ENCODE peak calls at places on chromosomes 7 and 10, in six cellular contexts. One of them, this sample, is unnamed.

GRCh38 chr7:37354661-37355131 is 94.0 kb downstream of the ELMO1 start:
- DNase-seq in hepatocyte: peak; percentile 60
- DNase-seq in Peyer's patch: peak; percentile 63
- DNase-seq in HFF-Myc: no peak
- DNase-seq in neural progenitor cell: no peak
- DNase-seq in A549: no peak
- DNase-seq in this sample: peak; percentile 3

GRCh38 chr10:56319386-56319785 is 41.7 kb downstream of the ZWINT start:
- DNase-seq in hepatocyte: no peak
- DNase-seq in Peyer's patch: no peak
- DNase-seq in HFF-Myc: no peak
- DNase-seq in neural progenitor cell: no peak
- DNase-seq in A549: no peak
- DNase-seq in this sample: peak; percentile 32

GRCh38 chr7:98372993-98373392 is 27.9 kb downstream of the BAIAP2L1 start:
- DNase-seq in hepatocyte: no peak
- DNase-seq in Peyer's patch: no peak
- DNase-seq in HFF-Myc: no peak
- DNase-seq in neural progenitor cell: no peak
- DNase-seq in A549: no peak
- DNase-seq in this sample: peak; percentile 91

GRCh38 chr7:129433823-129434171 is 435 bp upstream of the STRIP2 start:
- DNase-seq in hepatocyte: peak; percentile 66
- DNase-seq in Peyer's patch: no peak
- DNase-seq in HFF-Myc: no peak
- DNase-seq in neural progenitor cell: peak; percentile 86
- DNase-seq in A549: peak; percentile 74
- DNase-seq in this sample: no peak

GRCh38 chr10:13346280-13346819 is 1.7 kb downstream of the SEPHS1 start:
- DNase-seq in hepatocyte: peak; percentile 68
- DNase-seq in Peyer's patch: no peak
- DNase-seq in HFF-Myc: peak; percentile 46
- DNase-seq in neural progenitor cell: peak; percentile 21
- DNase-seq in A549: no peak
- DNase-seq in this sample: no peak

GRCh38 chr7:27151945-27152815 is at the start of gene HOXA3:
- DNase-seq in hepatocyte: no peak
- DNase-seq in Peyer's patch: peak; percentile 85
- DNase-seq in HFF-Myc: no peak
- DNase-seq in neural progenitor cell: no peak
- DNase-seq in A549: no peak
- DNase-seq in this sample: no peak

GRCh38 chr7:20532841-20533240 is 82.6 kb upstream of the ABCB5 start:
- DNase-seq in hepatocyte: no peak
- DNase-seq in Peyer's patch: no peak
- DNase-seq in HFF-Myc: no peak
- DNase-seq in neural progenitor cell: no peak
- DNase-seq in A549: no peak
- DNase-seq in this sample: peak; percentile 18

GRCh38 chr7:47504546-47505316 is 77.2 kb downstream of the TNS3 start:
- DNase-seq in hepatocyte: no peak
- DNase-seq in Peyer's patch: no peak
- DNase-seq in HFF-Myc: no peak
- DNase-seq in neural progenitor cell: no peak
- DNase-seq in A549: no peak
- DNase-seq in this sample: no peak

GRCh38 chr7:142414915-142415314 is 157.1 kb upstream of the PRSS58 start:
- DNase-seq in hepatocyte: no peak
- DNase-seq in Peyer's patch: no peak
- DNase-seq in HFF-Myc: no peak
- DNase-seq in neural progenitor cell: no peak
- DNase-seq in A549: no peak
- DNase-seq in this sample: no peak

GRCh38 chr7:143240323-143241168 is 18.7 kb downstream of the TAS2R40 start:
- DNase-seq in hepatocyte: peak; percentile 87
- DNase-seq in Peyer's patch: peak; percentile 90
- DNase-seq in HFF-Myc: peak; percentile 59
- DNase-seq in neural progenitor cell: peak; percentile 78
- DNase-seq in A549: peak; percentile 47
- DNase-seq in this sample: peak; percentile 79

GRCh38 chr7:87420173-87420572 is 55.3 kb downstream of the ABCB4 start:
- DNase-seq in hepatocyte: no peak
- DNase-seq in Peyer's patch: no peak
- DNase-seq in HFF-Myc: peak; percentile 4
- DNase-seq in neural progenitor cell: no peak
- DNase-seq in A549: no peak
- DNase-seq in this sample: no peak

GRCh38 chr7:133486-133885 is 58.9 kb upstream of the FAM20C start:
- DNase-seq in hepatocyte: peak; percentile 3
- DNase-seq in Peyer's patch: no peak
- DNase-seq in HFF-Myc: no peak
- DNase-seq in neural progenitor cell: no peak
- DNase-seq in A549: no peak
- DNase-seq in this sample: no peak

GRCh38 chr7:147519062-147519461 is 1071.5 kb upstream of the C7orf33 start:
- DNase-seq in hepatocyte: peak; percentile 6
- DNase-seq in Peyer's patch: no peak
- DNase-seq in HFF-Myc: no peak
- DNase-seq in neural progenitor cell: peak; percentile 26
- DNase-seq in A549: no peak
- DNase-seq in this sample: no peak

GRCh38 chr7:94056796-94057207 is 52.6 kb upstream of the BET1 start:
- DNase-seq in hepatocyte: no peak
- DNase-seq in Peyer's patch: no peak
- DNase-seq in HFF-Myc: no peak
- DNase-seq in neural progenitor cell: peak; percentile 43
- DNase-seq in A549: no peak
- DNase-seq in this sample: peak; percentile 67

GRCh38 chr10:43137701-43137970 is 609 bp upstream of the CSGALNACT2 start:
- DNase-seq in hepatocyte: peak; percentile 69
- DNase-seq in Peyer's patch: peak; percentile 62
- DNase-seq in HFF-Myc: no peak
- DNase-seq in neural progenitor cell: peak; percentile 71
- DNase-seq in A549: peak; percentile 31
- DNase-seq in this sample: no peak

GRCh38 chr10:45672201-45673073 is at the start of gene ZFAND4:
- DNase-seq in hepatocyte: peak; percentile 97
- DNase-seq in Peyer's patch: peak; percentile 99
- DNase-seq in HFF-Myc: peak; percentile 83
- DNase-seq in neural progenitor cell: peak; percentile 99
- DNase-seq in A549: peak; percentile 96
- DNase-seq in this sample: peak; percentile 90

GRCh38 chr10:108612485-108612884 is 1310.8 kb downstream of the XPNPEP1 start:
- DNase-seq in hepatocyte: no peak
- DNase-seq in Peyer's patch: no peak
- DNase-seq in HFF-Myc: no peak
- DNase-seq in neural progenitor cell: no peak
- DNase-seq in A549: no peak
- DNase-seq in this sample: no peak

GRCh38 chr10:21831986-21832735 is 171.4 kb downstream of the DNAJC1 start:
- DNase-seq in hepatocyte: no peak
- DNase-seq in Peyer's patch: no peak
- DNase-seq in HFF-Myc: no peak
- DNase-seq in neural progenitor cell: no peak
- DNase-seq in A549: no peak
- DNase-seq in this sample: no peak

GRCh38 chr7:78636727-78637126 is 816.7 kb downstream of the MAGI2 start:
- DNase-seq in hepatocyte: no peak
- DNase-seq in Peyer's patch: no peak
- DNase-seq in HFF-Myc: no peak
- DNase-seq in neural progenitor cell: no peak
- DNase-seq in A549: no peak
- DNase-seq in this sample: no peak

GRCh38 chr10:131453772-131454634 is 142.5 kb upstream of the TCERG1L start:
- DNase-seq in hepatocyte: peak; percentile 88
- DNase-seq in Peyer's patch: peak; percentile 58
- DNase-seq in HFF-Myc: no peak
- DNase-seq in neural progenitor cell: peak; percentile 89
- DNase-seq in A549: no peak
- DNase-seq in this sample: no peak
- H3K4me3 ChIP-seq in hepatocyte: no peak overlapping the region
- H3K4me3 ChIP-seq in Peyer's patch: no peak overlapping the region
- H3K4me3 ChIP-seq in HFF-Myc: no peak overlapping the region
- H3K4me3 ChIP-seq in neural progenitor cell: peak overlapping the region; percentile 36
- H3K4me3 ChIP-seq in A549: no peak overlapping the region
- H3K4me3 ChIP-seq in this sample: no peak overlapping the region

DNA sequence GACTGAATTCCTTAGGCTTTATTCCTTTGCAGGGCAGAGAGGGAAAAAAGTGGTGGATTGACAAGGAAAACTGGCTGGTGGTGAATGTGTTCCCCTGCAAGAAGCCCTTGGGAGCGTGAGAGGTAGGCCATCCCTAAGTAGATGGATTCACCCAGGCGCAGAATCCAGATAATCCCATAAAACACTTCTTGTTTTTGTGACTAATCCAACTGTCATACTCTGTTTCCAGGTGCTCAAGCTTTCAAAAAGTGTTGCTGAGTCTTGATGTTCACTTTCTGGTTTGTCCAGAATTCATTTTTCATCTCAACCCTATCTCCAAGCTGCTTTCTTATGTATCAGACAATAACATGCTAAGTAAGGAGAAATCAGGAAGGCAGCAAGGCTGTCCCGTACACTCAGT is 250.8 kb upstream of the HABP2 start:
- DNase-seq in hepatocyte: no peak
- DNase-seq in Peyer's patch: no peak
- DNase-seq in HFF-Myc: no peak
- DNase-seq in neural progenitor cell: no peak
- DNase-seq in A549: no peak
- DNase-seq in this sample: no peak
- TF ChIP-seq CTCF in hepatocyte: no peak
- TF ChIP-seq CTCF in Peyer's patch: no peak
- TF ChIP-seq CTCF in HFF-Myc: no peak
- TF ChIP-seq CTCF in neural progenitor cell: no peak
- TF ChIP-seq CTCF in A549: no peak
- TF ChIP-seq CTCF in this sample: no peak

DNA sequence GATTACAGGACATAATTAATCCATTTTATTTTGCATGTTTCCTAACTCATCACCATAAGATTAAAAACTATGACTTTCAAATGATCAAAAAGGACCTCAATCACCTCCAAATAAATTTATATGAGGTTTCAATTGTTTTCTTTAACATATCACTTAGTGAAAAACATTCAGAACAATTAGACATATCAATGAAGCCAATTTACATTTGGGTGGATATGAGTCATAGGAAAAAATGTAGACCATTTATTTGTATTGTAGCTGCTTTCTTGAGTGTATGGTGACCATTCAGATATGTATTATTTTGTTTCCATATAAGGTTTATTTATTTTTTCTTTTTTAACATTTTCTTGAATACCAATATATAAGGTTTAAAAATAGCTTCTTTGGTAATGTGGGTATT is 13.3 kb upstream of the EXOC6 start:
- DNase-seq in hepatocyte: no peak
- DNase-seq in Peyer's patch: no peak
- DNase-seq in HFF-Myc: no peak
- DNase-seq in neural progenitor cell: no peak
- DNase-seq in A549: no peak
- DNase-seq in this sample: no peak
- H3K4me3 ChIP-seq in hepatocyte: no peak overlapping the region
- H3K4me3 ChIP-seq in Peyer's patch: no peak overlapping the region
- H3K4me3 ChIP-seq in HFF-Myc: peak overlapping the region; percentile 20
- H3K4me3 ChIP-seq in neural progenitor cell: no peak overlapping the region
- H3K4me3 ChIP-seq in A549: no peak overlapping the region
- H3K4me3 ChIP-seq in this sample: no peak overlapping the region

DNA sequence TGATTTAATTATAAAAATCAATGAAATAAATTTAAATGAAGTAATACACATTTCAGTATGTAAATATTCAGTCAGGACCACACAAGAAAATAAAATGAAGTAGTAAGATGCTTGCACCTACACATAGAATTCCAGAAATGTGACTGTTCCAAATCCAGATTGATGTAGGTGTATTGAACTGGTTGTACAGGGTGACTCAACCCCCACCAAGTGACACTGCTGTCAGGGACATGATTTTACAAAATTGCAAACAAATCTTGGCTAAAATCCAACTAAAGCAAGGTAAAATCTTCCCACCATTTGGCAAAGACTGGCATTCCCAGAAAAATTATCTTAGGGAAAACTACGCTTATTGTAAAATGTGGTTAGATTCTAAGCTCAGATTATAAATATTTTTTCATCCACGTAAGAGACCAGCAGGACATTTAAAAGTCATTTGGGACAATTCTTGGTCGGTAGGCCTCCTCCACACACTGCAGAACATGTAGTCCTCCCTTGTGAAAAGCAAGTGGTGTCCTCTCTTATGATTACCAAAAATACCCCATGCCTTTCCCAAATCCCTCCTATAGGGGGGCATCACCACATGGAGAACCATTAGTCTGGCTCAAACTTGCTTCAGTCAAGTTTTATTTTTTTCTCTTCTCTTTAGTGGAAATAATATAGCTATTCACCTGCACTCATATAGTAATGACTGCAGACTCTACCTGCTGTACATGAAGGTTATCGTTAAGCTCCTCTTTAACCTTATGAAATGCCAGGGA is 287.1 kb upstream of the SMIM30 start:
- DNase-seq in hepatocyte: no peak
- DNase-seq in Peyer's patch: no peak
- DNase-seq in HFF-Myc: no peak
- DNase-seq in neural progenitor cell: no peak
- DNase-seq in A549: no peak
- DNase-seq in this sample: no peak
- TF ChIP-seq CTCF in hepatocyte: no peak
- TF ChIP-seq CTCF in Peyer's patch: no peak
- TF ChIP-seq CTCF in HFF-Myc: no peak
- TF ChIP-seq CTCF in neural progenitor cell: no peak
- TF ChIP-seq CTCF in A549: no peak
- TF ChIP-seq CTCF in this sample: no peak

DNA sequence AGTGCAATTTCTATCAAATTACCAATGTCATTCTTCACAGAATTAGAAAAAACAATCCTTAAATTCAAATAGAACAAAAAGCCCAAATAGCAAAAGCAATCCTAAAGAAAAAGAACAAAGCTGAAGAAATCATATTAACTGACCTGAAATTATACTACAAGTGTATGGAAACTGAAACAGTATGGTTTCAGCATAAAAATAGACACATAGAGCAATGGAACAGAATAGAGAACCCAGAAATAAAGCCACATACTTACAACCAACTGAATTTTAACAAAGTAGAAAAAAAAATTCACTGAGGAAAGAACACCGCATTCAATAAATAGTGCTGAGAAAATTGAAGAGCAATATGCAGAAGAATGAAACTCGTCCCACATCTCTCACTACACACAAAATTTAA is 142.0 kb upstream of the CHRM2 start:
- DNase-seq in hepatocyte: no peak
- DNase-seq in Peyer's patch: no peak
- DNase-seq in HFF-Myc: no peak
- DNase-seq in neural progenitor cell: no peak
- DNase-seq in A549: no peak
- DNase-seq in this sample: no peak
- H3K4me3 ChIP-seq in hepatocyte: no peak overlapping the region
- H3K4me3 ChIP-seq in Peyer's patch: no peak overlapping the region
- H3K4me3 ChIP-seq in HFF-Myc: no peak overlapping the region
- H3K4me3 ChIP-seq in neural progenitor cell: no peak overlapping the region
- H3K4me3 ChIP-seq in A549: no peak overlapping the region
- H3K4me3 ChIP-seq in this sample: no peak overlapping the region

GRCh38 chr10:34816067-34817002 is 1.2 kb upstream of the PARD3 start:
- DNase-seq in hepatocyte: peak; percentile 42
- DNase-seq in Peyer's patch: peak; percentile 59
- DNase-seq in HFF-Myc: no peak
- DNase-seq in neural progenitor cell: peak; percentile 43
- DNase-seq in A549: peak; percentile 28
- DNase-seq in this sample: peak; percentile 12
- TF ChIP-seq CTCF in hepatocyte: peak; percentile 12
- TF ChIP-seq CTCF in Peyer's patch: no peak
- TF ChIP-seq CTCF in HFF-Myc: no peak
- TF ChIP-seq CTCF in neural progenitor cell: no peak
- TF ChIP-seq CTCF in A549: no peak
- TF ChIP-seq CTCF in this sample: peak; percentile 2

GRCh38 chr7:104883718-104884452 is 130.1 kb upstream of the KMT2E start:
- DNase-seq in hepatocyte: peak; percentile 93
- DNase-seq in Peyer's patch: peak; percentile 96
- DNase-seq in HFF-Myc: peak; percentile 86
- DNase-seq in neural progenitor cell: peak; percentile 82
- DNase-seq in A549: peak; percentile 91
- DNase-seq in this sample: peak; percentile 33
- H3K4me3 ChIP-seq in hepatocyte: no peak overlapping the region
- H3K4me3 ChIP-seq in Peyer's patch: no peak overlapping the region
- H3K4me3 ChIP-seq in HFF-Myc: no peak overlapping the region
- H3K4me3 ChIP-seq in neural progenitor cell: no peak overlapping the region
- H3K4me3 ChIP-seq in A549: no peak overlapping the region
- H3K4me3 ChIP-seq in this sample: no peak overlapping the region

This sample was measured in astrocyte of the cerebellum.